ENCODE peak calls at places on chromosome 22, in ten cellular contexts. E is fibroblast of mammary gland, Z is fibroblast of lung, I is tibial nerve, R is foreskin fibroblast, A is GM06990, V is mammary epithelial cell, Y is A673, N is uterus, S is AG09309. F is an unnamed sample.
A peak's percentile ranks its signal among the peaks of the same experiment; 100 is the strongest.

GRCh38 chr22:43624144-43624998 is 187.7 kb downstream of the EFCAB6 start:
- DNase-seq in E (no peak), Z (peak; percentile 70), I (no peak), R (no peak), A (no peak), V (no peak), Y (no peak), N (no peak), S (peak; percentile 14), F (no peak)

GRCh38 chr22:35446365-35446764 is 46.4 kb downstream of the MCM5 start:
- DNase-seq in E (peak; percentile 95), Z (peak; percentile 97), I (no peak), R (peak; percentile 64), A (no peak), V (peak; percentile 91), Y (no peak), N (peak; percentile 78), S (peak; percentile 52), F (peak; percentile 94)

GRCh38 chr22:42562684-42563083 is 8.9 kb downstream of the SERHL2 start:
- DNase-seq in E (no peak), Z (no peak), I (no peak), R (no peak), A (no peak), V (no peak), Y (no peak), N (no peak), S (no peak), F (no peak)

GRCh38 chr22:47205081-47205491 is 442.6 kb downstream of the TBC1D22A start:
- DNase-seq in E (no peak), Z (no peak), I (no peak), R (no peak), A (no peak), V (no peak), Y (no peak), N (no peak), S (no peak), F (no peak)

GRCh38 chr22:30876221-30876751 is 92.3 kb downstream of the MORC2 start:
- DNase-seq in E (no peak), Z (no peak), I (no peak), R (no peak), A (no peak), V (no peak), Y (no peak), N (no peak), S (no peak), F (no peak)

GRCh38 chr22:45503071-45503815 is 560 bp downstream of the FBLN1 start:
- DNase-seq in E (no peak), Z (no peak), I (no peak), R (no peak), A (no peak), V (peak; percentile 34), Y (peak; percentile 29), N (no peak), S (no peak), F (no peak)

GRCh38 chr22:47146391-47146790 is 383.9 kb downstream of the TBC1D22A start:
- DNase-seq in E (no peak), Z (no peak), I (no peak), R (no peak), A (no peak), V (no peak), Y (no peak), N (no peak), S (no peak), F (no peak)

GRCh38 chr22:33909075-33909458 is 11.2 kb downstream of the LARGE1 start:
- DNase-seq in E (peak; percentile 48), Z (peak; percentile 84), I (no peak), R (no peak), A (no peak), V (no peak), Y (no peak), N (peak; percentile 48), S (no peak), F (peak; percentile 75)

GRCh38 chr22:26466196-26466595 is 17.4 kb downstream of the HPS4 start:
- DNase-seq in E (no peak), Z (no peak), I (no peak), R (peak; percentile 28), A (no peak), V (no peak), Y (no peak), N (no peak), S (no peak), F (no peak)
- TF ChIP-seq CTCF in E (no peak), Z (no peak), I (no peak), R (no peak), A (no peak), V (no peak), Y (no peak), N (no peak), S (no peak), F (no peak)

GRCh38 chr22:26612652-26613051 is 5.2 kb downstream of the CRYBB1 start:
- DNase-seq in E (no peak), Z (no peak), I (no peak), R (no peak), A (no peak), V (no peak), Y (no peak), N (no peak), S (no peak), F (no peak)
- H3K4me3 ChIP-seq in E (no peak overlapping the region), Z (no peak overlapping the region), I (no peak overlapping the region), R (no peak overlapping the region), A (no peak overlapping the region), V (no peak overlapping the region), Y (no peak overlapping the region), N (no peak overlapping the region), S (no peak overlapping the region), F (no peak overlapping the region)

GRCh38 chr22:19717691-19718254 is 3.5 kb downstream of the SEPTIN5 start:
- DNase-seq in E (peak; percentile 50), Z (peak; percentile 48), I (peak; percentile 60), R (peak; percentile 66), A (peak; percentile 76), V (peak; percentile 55), Y (peak; percentile 80), N (peak; percentile 86), S (no peak), F (peak; percentile 68)
- TF ChIP-seq CTCF in E (peak; percentile 46), Z (peak; percentile 46), I (peak; percentile 99), R (peak; percentile 50), A (peak; percentile 68), V (peak; percentile 26), Y (peak; percentile 62), N (peak; percentile 97), S (peak; percentile 60), F (peak; percentile 58)

DNA sequence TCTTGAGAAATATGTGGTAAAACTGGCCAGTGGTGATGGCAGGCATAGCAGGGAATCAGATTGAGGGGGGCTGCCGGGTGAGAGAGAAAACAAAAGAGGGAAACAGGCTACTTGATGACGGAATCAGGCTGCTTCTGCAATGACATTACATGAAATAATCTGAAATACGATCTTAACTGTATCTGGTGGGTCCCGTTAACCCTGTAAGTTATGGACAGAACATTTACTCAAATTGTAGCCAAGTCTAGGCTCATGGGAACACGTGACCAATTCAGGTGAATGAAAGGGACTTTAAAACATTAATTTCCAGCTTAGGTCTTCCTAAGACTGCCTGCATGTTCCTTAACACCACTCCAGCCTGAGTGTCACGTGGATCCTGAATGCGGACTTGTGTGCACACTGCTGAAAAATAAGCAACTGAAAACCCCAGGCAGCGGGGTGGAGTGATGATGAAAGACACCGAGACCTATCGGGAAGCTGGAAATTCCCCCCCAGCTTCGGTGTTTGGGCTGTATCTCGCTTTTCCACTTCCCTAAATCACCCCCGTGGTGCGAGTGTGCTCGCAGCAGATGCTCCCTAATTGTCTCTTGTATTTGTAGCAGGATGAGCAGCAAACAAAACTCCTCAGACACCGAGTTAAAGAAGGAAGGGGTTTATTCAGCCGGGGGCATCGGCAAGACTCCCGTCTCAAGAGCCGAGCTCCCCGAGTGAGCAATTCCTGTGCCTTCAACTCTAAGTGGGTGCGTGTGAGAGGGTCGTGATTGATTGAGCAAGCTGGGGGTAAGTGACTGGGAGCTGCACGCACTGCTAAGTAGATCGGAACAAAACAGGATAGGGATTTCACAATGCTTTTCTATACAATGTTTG is 145.0 kb upstream of the GRK3 start:
- DNase-seq in E (no peak), Z (no peak), I (peak; percentile 56), R (peak; percentile 29), A (no peak), V (no peak), Y (no peak), N (no peak), S (no peak), F (peak; percentile 52)
- H3K4me3 ChIP-seq in E (no peak overlapping the region), Z (no peak overlapping the region), I (peak overlapping the region; percentile 10), R (no peak overlapping the region), A (peak overlapping the region; percentile 3), V (no peak overlapping the region), Y (peak overlapping the region; percentile 17), N (no peak overlapping the region), S (no peak overlapping the region), F (peak overlapping the region; percentile 20)

GRCh38 chr22:39518996-39519680 is 1.2 kb upstream of the ATF4 start:
- DNase-seq in E (peak; percentile 57), Z (peak; percentile 46), I (no peak), R (no peak), A (no peak), V (no peak), Y (peak; percentile 62), N (no peak), S (no peak), F (peak; percentile 61)

GRCh38 chr22:39520874-39521857 is 804 bp downstream of the ATF4 start:
- DNase-seq in E (peak; percentile 71), Z (peak; percentile 70), I (peak; percentile 67), R (peak; percentile 69), A (peak; percentile 88), V (peak; percentile 73), Y (peak; percentile 71), N (peak; percentile 85), S (no peak), F (peak; percentile 89)

GRCh38 chr22:39518124-39518786 is 2.1 kb upstream of the ATF4 start:
- DNase-seq in E (peak; percentile 60), Z (no peak), I (no peak), R (no peak), A (no peak), V (no peak), Y (no peak), N (no peak), S (no peak), F (peak; percentile 60)

GRCh38 chr22:39520054-39520873 is at the start of gene ATF4:
- DNase-seq in E (peak; percentile 99), Z (peak; percentile 100), I (peak; percentile 96), R (peak; percentile 100), A (peak; percentile 97), V (peak; percentile 99), Y (peak; percentile 99), N (peak; percentile 97), S (peak; percentile 99), F (peak; percentile 100)

GRCh38 chr22:39519681-39520053 is 695 bp upstream of the ATF4 start:
- DNase-seq in E (no peak), Z (peak; percentile 62), I (peak; percentile 49), R (peak; percentile 58), A (no peak), V (peak; percentile 64), Y (no peak), N (peak; percentile 66), S (no peak), F (no peak)
- TF ChIP-seq CTCF in E (no peak), Z (peak; percentile 11), I (peak; percentile 65), R (peak; percentile 20), A (peak; percentile 44), V (no peak), Y (peak; percentile 33), N (peak; percentile 43), S (peak; percentile 27), F (peak; percentile 33)